ENCODE peak calls at places on chromosomes 16 and 17, in seven cellular contexts. One of them, this sample, is unnamed.

GRCh38 chr16:85555549-85556455 is 57.3 kb upstream of the GSE1 start:
- DNase-seq in activated CD4-positive, alpha-beta T cell treated with anti-CD3 and anti-CD28 coated beads, Interleukin-2, amount 50 U/mL, for 48 hours: peak
- DNase-seq in upper lobe of right lung: peak
- DNase-seq in OCI-M1: no peak
- DNase-seq in T-helper 1 cell: peak
- DNase-seq in activated gamma-delta T cell treated with Interleukin-2 at 50 U/mL for 16 hours: no peak
- DNase-seq in left ventricle myocardium inferior: peak
- DNase-seq in this sample: peak

GRCh38 chr17:2068589-2069051 is 13.7 kb downstream of the HIC1 start:
- DNase-seq in OCI-M1: no peak
- DNase-seq in activated CD4-positive, alpha-beta T cell treated with anti-CD3 and anti-CD28 coated beads, Interleukin-2, amount 50 U/mL, for 48 hours: no peak
- DNase-seq in activated gamma-delta T cell treated with Interleukin-2 at 50 U/mL for 16 hours: no peak
- DNase-seq in T-helper 1 cell: no peak
- DNase-seq in left ventricle myocardium inferior: no peak
- DNase-seq in upper lobe of right lung: no peak
- DNase-seq in this sample: no peak

GRCh38 chr16:17194190-17194780 is 276.5 kb downstream of the XYLT1 start:
- DNase-seq in OCI-M1: peak
- DNase-seq in upper lobe of right lung: peak
- DNase-seq in T-helper 1 cell: peak
- DNase-seq in left ventricle myocardium inferior: peak
- DNase-seq in activated CD4-positive, alpha-beta T cell treated with anti-CD3 and anti-CD28 coated beads, Interleukin-2, amount 50 U/mL, for 48 hours: peak
- DNase-seq in activated gamma-delta T cell treated with Interleukin-2 at 50 U/mL for 16 hours: peak
- DNase-seq in this sample: peak

GRCh38 chr17:55458977-55459376 is 37.3 kb upstream of the MMD start:
- DNase-seq in activated CD4-positive, alpha-beta T cell treated with anti-CD3 and anti-CD28 coated beads, Interleukin-2, amount 50 U/mL, for 48 hours: peak
- DNase-seq in OCI-M1: no peak
- DNase-seq in upper lobe of right lung: no peak
- DNase-seq in activated gamma-delta T cell treated with Interleukin-2 at 50 U/mL for 16 hours: no peak
- DNase-seq in left ventricle myocardium inferior: no peak
- DNase-seq in T-helper 1 cell: no peak
- DNase-seq in this sample: no peak

GRCh38 chr16:85989376-85989775 is 90.4 kb downstream of the IRF8 start:
- DNase-seq in upper lobe of right lung: no peak
- DNase-seq in left ventricle myocardium inferior: no peak
- DNase-seq in OCI-M1: no peak
- DNase-seq in activated gamma-delta T cell treated with Interleukin-2 at 50 U/mL for 16 hours: no peak
- DNase-seq in T-helper 1 cell: no peak
- DNase-seq in activated CD4-positive, alpha-beta T cell treated with anti-CD3 and anti-CD28 coated beads, Interleukin-2, amount 50 U/mL, for 48 hours: no peak
- DNase-seq in this sample: no peak

GRCh38 chr16:64225696-64226095 is 896.2 kb downstream of the CDH11 start:
- DNase-seq in activated CD4-positive, alpha-beta T cell treated with anti-CD3 and anti-CD28 coated beads, Interleukin-2, amount 50 U/mL, for 48 hours: no peak
- DNase-seq in left ventricle myocardium inferior: no peak
- DNase-seq in T-helper 1 cell: no peak
- DNase-seq in OCI-M1: peak
- DNase-seq in activated gamma-delta T cell treated with Interleukin-2 at 50 U/mL for 16 hours: no peak
- DNase-seq in upper lobe of right lung: no peak
- DNase-seq in this sample: no peak

GRCh38 chr16:11524098-11524760 is 62.5 kb downstream of the LITAF start:
- DNase-seq in upper lobe of right lung: no peak
- DNase-seq in activated gamma-delta T cell treated with Interleukin-2 at 50 U/mL for 16 hours: no peak
- DNase-seq in activated CD4-positive, alpha-beta T cell treated with anti-CD3 and anti-CD28 coated beads, Interleukin-2, amount 50 U/mL, for 48 hours: no peak
- DNase-seq in left ventricle myocardium inferior: no peak
- DNase-seq in T-helper 1 cell: no peak
- DNase-seq in OCI-M1: no peak
- DNase-seq in this sample: no peak

GRCh38 chr17:17064322-17064721 is 22.1 kb downstream of the MPRIP start:
- DNase-seq in T-helper 1 cell: no peak
- DNase-seq in upper lobe of right lung: no peak
- DNase-seq in left ventricle myocardium inferior: no peak
- DNase-seq in OCI-M1: no peak
- DNase-seq in activated gamma-delta T cell treated with Interleukin-2 at 50 U/mL for 16 hours: no peak
- DNase-seq in activated CD4-positive, alpha-beta T cell treated with anti-CD3 and anti-CD28 coated beads, Interleukin-2, amount 50 U/mL, for 48 hours: no peak
- DNase-seq in this sample: no peak

GRCh38 chr17:33874617-33875060 is 380.4 kb upstream of the CCL2 start:
- DNase-seq in T-helper 1 cell: no peak
- DNase-seq in upper lobe of right lung: no peak
- DNase-seq in activated CD4-positive, alpha-beta T cell treated with anti-CD3 and anti-CD28 coated beads, Interleukin-2, amount 50 U/mL, for 48 hours: no peak
- DNase-seq in activated gamma-delta T cell treated with Interleukin-2 at 50 U/mL for 16 hours: no peak
- DNase-seq in OCI-M1: peak
- DNase-seq in left ventricle myocardium inferior: no peak
- DNase-seq in this sample: no peak

GRCh38 chr17:49748791-49749190 is 15.1 kb downstream of the FAM117A start:
- DNase-seq in OCI-M1: no peak
- DNase-seq in left ventricle myocardium inferior: no peak
- DNase-seq in activated gamma-delta T cell treated with Interleukin-2 at 50 U/mL for 16 hours: peak
- DNase-seq in T-helper 1 cell: peak
- DNase-seq in activated CD4-positive, alpha-beta T cell treated with anti-CD3 and anti-CD28 coated beads, Interleukin-2, amount 50 U/mL, for 48 hours: peak
- DNase-seq in upper lobe of right lung: no peak
- DNase-seq in this sample: no peak

GRCh38 chr17:80034654-80034976 is 1.1 kb downstream of the TBC1D16 start:
- DNase-seq in upper lobe of right lung: no peak
- DNase-seq in activated gamma-delta T cell treated with Interleukin-2 at 50 U/mL for 16 hours: no peak
- DNase-seq in activated CD4-positive, alpha-beta T cell treated with anti-CD3 and anti-CD28 coated beads, Interleukin-2, amount 50 U/mL, for 48 hours: no peak
- DNase-seq in left ventricle myocardium inferior: no peak
- DNase-seq in OCI-M1: no peak
- DNase-seq in T-helper 1 cell: no peak
- DNase-seq in this sample: no peak

GRCh38 chr17:1298616-1299015 is 19.2 kb downstream of the TRARG1 start:
- DNase-seq in activated CD4-positive, alpha-beta T cell treated with anti-CD3 and anti-CD28 coated beads, Interleukin-2, amount 50 U/mL, for 48 hours: peak
- DNase-seq in upper lobe of right lung: peak
- DNase-seq in T-helper 1 cell: peak
- DNase-seq in activated gamma-delta T cell treated with Interleukin-2 at 50 U/mL for 16 hours: no peak
- DNase-seq in OCI-M1: no peak
- DNase-seq in left ventricle myocardium inferior: no peak
- DNase-seq in this sample: peak

GRCh38 chr16:81740163-81740562 is 38.9 kb upstream of the PLCG2 start:
- DNase-seq in left ventricle myocardium inferior: no peak
- DNase-seq in activated gamma-delta T cell treated with Interleukin-2 at 50 U/mL for 16 hours: no peak
- DNase-seq in OCI-M1: no peak
- DNase-seq in activated CD4-positive, alpha-beta T cell treated with anti-CD3 and anti-CD28 coated beads, Interleukin-2, amount 50 U/mL, for 48 hours: no peak
- DNase-seq in upper lobe of right lung: no peak
- DNase-seq in T-helper 1 cell: no peak
- DNase-seq in this sample: no peak

GRCh38 chr17:48440660-48441059 is 10.6 kb upstream of the SKAP1 start:
- DNase-seq in activated CD4-positive, alpha-beta T cell treated with anti-CD3 and anti-CD28 coated beads, Interleukin-2, amount 50 U/mL, for 48 hours: no peak
- DNase-seq in activated gamma-delta T cell treated with Interleukin-2 at 50 U/mL for 16 hours: no peak
- DNase-seq in left ventricle myocardium inferior: no peak
- DNase-seq in T-helper 1 cell: no peak
- DNase-seq in OCI-M1: no peak
- DNase-seq in upper lobe of right lung: no peak
- DNase-seq in this sample: no peak

GRCh38 chr17:59853168-59853918 is 39.4 kb downstream of the TUBD1 start:
- DNase-seq in left ventricle myocardium inferior: no peak
- DNase-seq in T-helper 1 cell: peak
- DNase-seq in activated CD4-positive, alpha-beta T cell treated with anti-CD3 and anti-CD28 coated beads, Interleukin-2, amount 50 U/mL, for 48 hours: peak
- DNase-seq in upper lobe of right lung: no peak
- DNase-seq in OCI-M1: peak
- DNase-seq in activated gamma-delta T cell treated with Interleukin-2 at 50 U/mL for 16 hours: peak
- DNase-seq in this sample: no peak

GRCh38 chr17:62030264-62030663 is 34.8 kb downstream of the MED13 start:
- DNase-seq in upper lobe of right lung: no peak
- DNase-seq in left ventricle myocardium inferior: no peak
- DNase-seq in activated CD4-positive, alpha-beta T cell treated with anti-CD3 and anti-CD28 coated beads, Interleukin-2, amount 50 U/mL, for 48 hours: no peak
- DNase-seq in T-helper 1 cell: no peak
- DNase-seq in OCI-M1: no peak
- DNase-seq in activated gamma-delta T cell treated with Interleukin-2 at 50 U/mL for 16 hours: no peak
- DNase-seq in this sample: no peak

GRCh38 chr16:66746682-66747081 is 4.7 kb downstream of the DYNC1LI2 start:
- DNase-seq in upper lobe of right lung: no peak
- DNase-seq in OCI-M1: peak
- DNase-seq in activated CD4-positive, alpha-beta T cell treated with anti-CD3 and anti-CD28 coated beads, Interleukin-2, amount 50 U/mL, for 48 hours: no peak
- DNase-seq in activated gamma-delta T cell treated with Interleukin-2 at 50 U/mL for 16 hours: no peak
- DNase-seq in T-helper 1 cell: no peak
- DNase-seq in left ventricle myocardium inferior: no peak
- DNase-seq in this sample: no peak

GRCh38 chr16:76235025-76235424 is 42.2 kb upstream of the CNTNAP4 start:
- DNase-seq in T-helper 1 cell: no peak
- DNase-seq in upper lobe of right lung: no peak
- DNase-seq in activated CD4-positive, alpha-beta T cell treated with anti-CD3 and anti-CD28 coated beads, Interleukin-2, amount 50 U/mL, for 48 hours: no peak
- DNase-seq in left ventricle myocardium inferior: no peak
- DNase-seq in OCI-M1: no peak
- DNase-seq in activated gamma-delta T cell treated with Interleukin-2 at 50 U/mL for 16 hours: no peak
- DNase-seq in this sample: no peak

GRCh38 chr17:65154770-65155589 is 17.8 kb downstream of the RGS9 start:
- DNase-seq in left ventricle myocardium inferior: no peak
- DNase-seq in activated CD4-positive, alpha-beta T cell treated with anti-CD3 and anti-CD28 coated beads, Interleukin-2, amount 50 U/mL, for 48 hours: no peak
- DNase-seq in activated gamma-delta T cell treated with Interleukin-2 at 50 U/mL for 16 hours: no peak
- DNase-seq in T-helper 1 cell: no peak
- DNase-seq in OCI-M1: peak
- DNase-seq in upper lobe of right lung: no peak
- DNase-seq in this sample: no peak

This sample was measured in progenitor cell of endocrine pancreas.